ENCODE peak calls at places on chromosome 4, in ten cellular contexts. K is fibroblast of mammary gland, G is endodermal cell, F is bronchial epithelial cell, V is SK-N-SH, O is nephron progenitor cell, S is Panc1, A is esophagus squamous epithelium, W is glutamatergic neuron, L is HFF-Myc. Y is an unnamed sample.

GRCh38 chr4:151035321-151035720 is 20.2 kb upstream of the LRBA start:
- DNase-seq in K (no peak), O (no peak), W (no peak), L (no peak), V (no peak), F (peak; percentile 67), S (no peak), A (no peak), G (no peak), Y (no peak)

GRCh38 chr4:20305976-20306375 is 54.3 kb downstream of the SLIT2 start:
- DNase-seq in A (no peak), O (no peak), W (no peak), V (peak; percentile 40), S (no peak), L (no peak), F (no peak), K (peak; percentile 55), G (no peak), Y (no peak)

GRCh38 chr4:41074227-41074626 is 140.1 kb downstream of the APBB2 start:
- DNase-seq in L (no peak), A (no peak), F (no peak), G (no peak), S (no peak), V (no peak), W (no peak), K (no peak), O (no peak), Y (no peak)

GRCh38 chr4:40908297-40908696 is 158.5 kb downstream of the NSUN7 start:
- DNase-seq in A (no peak), V (no peak), G (no peak), S (no peak), O (no peak), L (no peak), W (no peak), F (peak; percentile 43), K (no peak), Y (no peak)

GRCh38 chr4:10085386-10085785 is 31.2 kb downstream of the WDR1 start:
- DNase-seq in F (no peak), G (no peak), V (peak; percentile 4), K (no peak), O (no peak), S (no peak), A (no peak), W (peak; percentile 3), L (no peak), Y (no peak)

GRCh38 chr4:2805712-2806391 is 13.0 kb downstream of the SH3BP2 start:
- DNase-seq in K (no peak), G (no peak), L (no peak), W (no peak), S (no peak), A (no peak), O (no peak), V (no peak), F (peak; percentile 20), Y (no peak)

GRCh38 chr4:14348506-14348905 is 653.8 kb upstream of the CPEB2 start:
- DNase-seq in L (no peak), V (no peak), K (peak; percentile 56), A (no peak), O (no peak), F (no peak), S (no peak), W (no peak), G (no peak), Y (no peak)

GRCh38 chr4:83022724-83023427 is 12.1 kb upstream of the COPS4 start:
- DNase-seq in G (no peak), L (no peak), F (peak; percentile 67), W (no peak), A (no peak), K (peak; percentile 80), O (no peak), S (no peak), V (no peak), Y (no peak)

GRCh38 chr4:67403342-67403741 is 142.0 kb downstream of the CENPC start:
- DNase-seq in K (no peak), V (no peak), A (no peak), S (no peak), O (no peak), W (no peak), F (no peak), L (no peak), G (no peak), Y (no peak)

GRCh38 chr4:144868309-144868708 is 222.4 kb downstream of the HHIP start:
- DNase-seq in G (no peak), F (no peak), V (no peak), S (no peak), W (no peak), O (no peak), A (no peak), K (no peak), L (no peak), Y (no peak)

GRCh38 chr4:114384629-114385028 is 214.0 kb upstream of the UGT8 start:
- DNase-seq in L (peak; percentile 30), V (peak; percentile 29), G (no peak), K (peak; percentile 71), S (no peak), O (no peak), F (peak; percentile 45), A (no peak), W (no peak), Y (no peak)
- TF ChIP-seq CTCF in L (peak; percentile 34), V (peak; percentile 83), G (peak; percentile 83), K (peak; percentile 64), S (peak; percentile 50), O (peak; percentile 55), F (peak; percentile 33), A (no peak), W (peak; percentile 36), Y (peak; percentile 75)

GRCh38 chr4:25951390-25951952 is 37.5 kb downstream of the SMIM20 start:
- DNase-seq in S (no peak), K (no peak), F (no peak), A (no peak), W (no peak), G (no peak), V (no peak), L (no peak), O (peak; percentile 20), Y (no peak)

GRCh38 chr4:25954293-25954904 is 40.4 kb downstream of the SMIM20 start:
- DNase-seq in K (no peak), W (no peak), G (peak; percentile 55), V (no peak), S (no peak), O (no peak), A (no peak), F (no peak), L (no peak), Y (no peak)

GRCh38 chr4:25955705-25956104 is 41.7 kb downstream of the SMIM20 start:
- DNase-seq in G (peak; percentile 77), V (no peak), W (no peak), L (no peak), A (no peak), K (no peak), O (no peak), S (no peak), F (no peak), Y (no peak)

GRCh38 chr4:25956260-25956659 is 42.2 kb downstream of the SMIM20 start:
- DNase-seq in S (no peak), K (no peak), A (no peak), V (peak; percentile 84), L (no peak), F (no peak), O (no peak), G (no peak), W (no peak), Y (no peak)

DNA sequence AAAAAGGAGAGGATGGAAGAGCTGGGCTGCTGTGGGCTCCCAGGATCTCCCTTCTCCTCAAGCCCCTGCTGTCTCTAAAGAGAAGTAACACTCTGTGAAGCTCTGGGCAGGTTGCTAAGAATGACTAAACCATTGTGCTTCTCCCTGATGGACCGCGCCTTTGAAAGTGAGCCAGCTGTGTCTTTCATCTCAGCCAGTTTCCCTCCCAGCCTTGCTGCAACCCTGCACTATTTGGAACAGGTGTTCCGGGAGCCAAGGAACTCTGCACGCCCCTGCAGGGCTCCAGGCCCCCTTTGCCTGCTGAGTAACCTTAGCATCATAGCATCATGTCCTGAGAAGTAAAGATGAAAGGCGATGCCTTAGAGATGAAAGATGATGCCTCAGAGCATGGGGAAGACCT is 39.7 kb downstream of the SMIM20 start:
- DNase-seq in A (no peak), L (no peak), O (no peak), V (no peak), K (peak; percentile 71), F (peak; percentile 63), W (no peak), G (peak; percentile 65), S (no peak), Y (no peak)
- TF ChIP-seq CTCF in A (no peak), L (no peak), O (no peak), V (no peak), K (peak; percentile 22), F (no peak), W (no peak), G (peak; percentile 49), S (no peak), Y (no peak)

GRCh38 chr4:86935833-86936721 is 1.3 kb downstream of the AFF1 start:
- DNase-seq in S (peak; percentile 66), V (no peak), A (no peak), F (peak; percentile 91), G (peak; percentile 91), O (peak; percentile 30), L (no peak), W (peak; percentile 21), K (peak; percentile 70), Y (no peak)
- TF ChIP-seq CTCF in S (no peak), V (no peak), A (no peak), F (no peak), G (no peak), O (no peak), L (no peak), W (no peak), K (no peak), Y (no peak)

GRCh38 chr4:98601719-98602118 is 56.7 kb downstream of the TSPAN5 start:
- DNase-seq in L (no peak), S (no peak), A (no peak), V (no peak), G (no peak), O (no peak), K (peak; percentile 52), F (peak; percentile 86), W (no peak), Y (no peak)
- TF ChIP-seq CTCF in L (no peak), S (no peak), A (no peak), V (no peak), G (no peak), O (no peak), K (no peak), F (no peak), W (no peak), Y (no peak)